ENCODE peak calls at places on chromosome 7, in nine cellular contexts. H, B, X, L, Y, K, Z, M and C are unnamed samples. For H3K36me3, the result is how much of the 10 kb centered on the place peaks cover.

GRCh38 chr7:44257618-44258422 is 57.0 kb downstream of the YKT6 start:
- DNase-seq in H (peak), B (peak), X (peak), L (peak), Y (peak), K (peak), Z (peak), M (no peak), C (peak)

GRCh38 chr7:121027761-121028681 is 39.5 kb downstream of the CPED1 start:
- DNase-seq in H (peak), B (no peak), X (no peak), L (peak), Y (no peak), K (no peak), Z (no peak), M (no peak), C (no peak)

GRCh38 chr7:41705109-41705871 is 2.4 kb upstream of the INHBA start:
- DNase-seq in H (peak), B (peak), X (peak), L (peak), Y (peak), K (no peak), Z (peak), M (peak), C (peak)

GRCh38 chr7:80385512-80385911 is 126.4 kb downstream of the GNAT3 start:
- DNase-seq in H (no peak), B (no peak), X (peak), L (peak), Y (no peak), K (no peak), Z (no peak), M (no peak), C (no peak)

GRCh38 chr7:44867073-44867990 is 18.0 kb downstream of the PURB start:
- DNase-seq in H (peak), B (no peak), X (peak), L (peak), Y (peak), K (no peak), Z (no peak), M (no peak), C (no peak)

GRCh38 chr7:16264436-16265183 is 156.7 kb downstream of the CRPPA start:
- DNase-seq in H (no peak), B (no peak), X (no peak), L (peak), Y (no peak), K (no peak), Z (no peak), M (no peak), C (no peak)

GRCh38 chr7:111802194-111802785 is 240.0 kb upstream of the IMMP2L start:
- DNase-seq in H (no peak), B (no peak), X (no peak), L (no peak), Y (no peak), K (no peak), Z (no peak), M (no peak), C (no peak)

GRCh38 chr7:36070230-36070629 is 82.8 kb upstream of the EEPD1 start:
- DNase-seq in H (no peak), B (no peak), X (no peak), L (no peak), Y (no peak), K (no peak), Z (no peak), M (no peak), C (no peak)

GRCh38 chr7:70498633-70499032 is 633.3 kb upstream of the GALNT17 start:
- DNase-seq in H (no peak), B (no peak), X (no peak), L (no peak), Y (no peak), K (no peak), Z (no peak), M (no peak), C (no peak)

GRCh38 chr7:90825779-90826178 is 229.7 kb downstream of the CDK14 start:
- DNase-seq in H (peak), B (no peak), X (peak), L (peak), Y (no peak), K (no peak), Z (no peak), M (no peak), C (no peak)

GRCh38 chr7:94701555-94701973 is 45.6 kb upstream of the SGCE start:
- DNase-seq in H (peak), B (no peak), X (peak), L (peak), Y (peak), K (no peak), Z (no peak), M (peak), C (no peak)

GRCh38 chr7:41630741-41631140 is 72.1 kb downstream of the INHBA start:
- DNase-seq in H (no peak), B (no peak), X (peak), L (no peak), Y (no peak), K (no peak), Z (no peak), M (no peak), C (no peak)

DNA sequence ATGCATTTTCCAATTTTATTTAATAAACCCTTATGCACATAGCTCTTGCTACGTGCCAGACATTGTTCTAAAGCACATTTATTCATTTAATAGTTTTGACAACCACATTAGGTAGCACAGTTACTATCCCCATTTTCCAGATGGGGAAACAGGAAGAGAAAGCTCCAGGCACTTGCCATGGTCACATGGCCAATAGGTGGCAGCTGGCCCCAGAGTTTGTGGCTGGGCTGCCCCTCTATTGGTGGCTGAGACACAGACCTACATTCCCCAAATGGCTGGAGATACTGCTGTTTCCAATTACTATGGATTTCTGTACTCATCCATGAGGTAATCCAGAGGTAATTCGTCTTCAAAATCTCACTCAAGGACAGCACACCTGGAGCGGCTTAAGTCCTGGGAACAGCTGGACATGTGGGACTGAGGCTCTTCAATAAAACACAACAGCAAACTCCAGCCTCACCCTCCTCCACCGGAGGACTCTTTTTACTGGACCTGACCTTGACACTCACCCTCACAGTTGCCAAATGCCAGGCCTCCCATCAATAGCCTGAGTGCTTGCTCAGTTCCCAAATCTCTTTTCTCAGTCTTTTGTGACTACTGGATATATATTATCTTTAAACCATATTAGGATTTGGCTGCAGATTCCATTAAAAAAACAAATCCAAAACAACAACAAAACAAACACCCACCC is 106.1 kb downstream of the CLEC2L start:
- DNase-seq in H (no peak), B (no peak), X (no peak), L (no peak), Y (no peak), K (no peak), Z (no peak), M (no peak), C (peak)
- H3K36me3 ChIP-seq in H (half or more), B (under half), X (under half), L (under half), Y (under half), K (under half), Z (half or more), M (under half), C (under half)

DNA sequence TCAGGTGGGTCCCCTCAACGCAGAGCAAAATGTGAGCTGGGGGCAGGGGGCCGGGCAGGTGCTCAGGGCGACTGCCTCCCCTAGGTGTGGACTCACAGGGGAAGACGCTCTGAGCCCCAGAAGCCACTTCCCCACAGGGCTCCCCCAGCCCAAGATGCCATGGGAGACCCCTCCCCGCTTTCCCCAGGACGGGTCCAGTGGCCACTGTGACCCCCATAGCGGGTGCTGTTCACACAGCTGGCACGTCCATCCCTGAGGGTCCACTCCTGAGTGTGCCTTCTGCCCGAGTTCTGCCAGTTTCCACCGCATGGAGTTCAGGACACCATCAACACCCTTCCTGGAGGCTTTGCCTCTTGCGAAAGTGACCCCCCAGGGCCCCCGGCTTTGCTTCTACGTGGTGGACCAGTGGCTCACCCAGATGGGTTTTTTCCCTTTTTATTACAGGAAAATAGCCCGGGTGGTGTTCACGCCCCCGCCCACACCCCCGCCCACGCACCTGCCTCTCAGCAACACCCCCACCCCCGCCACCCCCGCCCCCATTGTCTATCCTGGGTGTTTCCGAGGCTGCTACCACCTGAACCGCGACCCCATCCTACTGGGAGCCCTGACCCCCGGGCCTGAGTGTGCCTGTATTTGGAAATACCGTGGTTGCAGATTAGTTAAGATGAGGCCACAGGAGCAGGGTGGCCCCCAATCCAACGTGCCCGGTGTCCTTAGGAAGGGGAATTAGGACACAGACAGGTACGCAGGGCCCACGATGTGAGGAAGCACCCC is 32.0 kb downstream of the ADAP1 start:
- DNase-seq in H (no peak), B (peak), X (no peak), L (no peak), Y (no peak), K (no peak), Z (peak), M (no peak), C (no peak)
- H3K27ac ChIP-seq in H (no peak), B (peak), X (no peak), L (no peak), Y (no peak), K (peak), Z (no peak), M (no peak), C (no peak)

GRCh38 chr7:57165285-57165899 is 33.2 kb upstream of the ZNF479 start:
- DNase-seq in H (no peak), B (no peak), X (no peak), L (no peak), Y (no peak), K (no peak), Z (no peak), M (no peak), C (no peak)
- H3K36me3 ChIP-seq in H (under half), B (under half), X (under half), L (under half), Y (under half), K (under half), Z (under half), M (under half), C (under half)

GRCh38 chr7:87432536-87432935 is 42.9 kb downstream of the ABCB4 start:
- DNase-seq in H (no peak), B (no peak), X (no peak), L (no peak), Y (no peak), K (no peak), Z (no peak), M (no peak), C (no peak)
- H3K27ac ChIP-seq in H (no peak), B (no peak), X (no peak), L (no peak), Y (no peak), K (no peak), Z (no peak), M (no peak), C (no peak)

DNA sequence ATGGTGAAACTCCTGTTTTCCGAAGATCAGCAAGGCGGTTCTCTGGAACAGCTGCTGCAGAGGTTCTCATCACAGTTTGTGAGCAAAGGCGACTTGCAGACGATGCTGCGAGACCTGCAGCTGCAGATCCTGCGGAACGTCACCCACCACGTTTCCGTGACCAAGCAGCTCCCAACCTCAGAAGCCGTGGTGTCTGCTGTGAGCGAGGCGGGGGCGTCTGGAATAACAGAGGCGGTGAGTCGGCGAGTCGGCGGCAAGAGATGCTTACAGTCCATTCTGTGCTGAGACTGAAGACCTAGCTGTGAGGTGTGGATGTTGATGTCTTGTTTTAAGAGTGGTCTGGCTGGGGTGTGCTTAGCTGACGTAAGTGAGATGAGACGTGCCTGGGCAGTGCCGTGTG is 16.2 kb upstream of the GET4 start:
- DNase-seq in H (no peak), B (no peak), X (no peak), L (no peak), Y (no peak), K (no peak), Z (no peak), M (no peak), C (no peak)
- H3K36me3 ChIP-seq in H (half or more), B (half or more), X (under half), L (under half), Y (under half), K (half or more), Z (half or more), M (under half), C (under half)

DNA sequence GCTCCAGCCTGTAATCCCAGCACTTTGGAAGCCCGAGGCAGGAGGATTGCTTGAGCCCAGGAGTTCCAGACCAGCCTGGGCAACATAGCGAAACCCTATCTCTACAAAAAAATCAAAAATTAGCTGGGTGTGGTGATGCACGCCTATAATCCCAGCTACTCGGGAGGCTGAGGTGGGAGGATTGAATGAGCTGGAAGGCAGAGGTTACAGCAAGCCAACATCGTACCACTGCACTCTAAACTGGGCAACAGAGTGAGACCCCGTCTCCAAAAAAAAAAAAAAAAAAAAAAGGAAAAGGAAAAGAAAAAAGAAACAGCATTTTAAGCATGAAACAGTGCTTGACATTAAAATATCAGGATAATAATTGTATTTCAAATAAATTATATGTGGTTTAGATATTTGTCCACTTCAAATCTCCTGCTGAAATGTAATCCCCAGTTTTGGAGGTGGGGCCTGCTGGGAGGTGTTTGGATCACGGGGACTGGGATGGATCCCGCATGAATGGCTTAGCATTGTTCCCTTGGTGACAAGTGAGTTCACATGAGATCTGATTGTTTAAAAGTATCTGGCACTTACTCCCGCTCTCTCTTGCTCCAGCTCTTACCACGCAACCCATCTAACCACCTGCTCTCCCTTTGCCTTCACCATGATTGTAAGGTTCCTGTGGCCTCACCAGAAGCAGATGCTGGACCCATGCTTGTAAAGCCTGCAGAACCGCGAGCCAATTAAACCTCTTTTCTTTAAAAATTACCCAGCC is 103.4 kb downstream of the SRPK2 start:
- DNase-seq in H (no peak), B (no peak), X (no peak), L (no peak), Y (no peak), K (no peak), Z (no peak), M (no peak), C (no peak)
- H3K27ac ChIP-seq in H (no peak), B (no peak), X (no peak), L (no peak), Y (no peak), K (no peak), Z (no peak), M (no peak), C (no peak)